ENCODE peak calls at places on chromosome 1, in seven cellular contexts. One of them, this sample, is unnamed.

GRCh38 chr1:206723500-206724472 is 39.1 kb downstream of the MAPKAPK2 start:
- DNase-seq in stimulated activated CD4-positive, alpha-beta T cell treated with anti-CD3 and anti-CD28 coated beads, TNF-alpha, amount 100 ng/mL, for 48 hours: no peak
- DNase-seq in aorta: peak; percentile 83
- DNase-seq in NB4: peak; percentile 68
- DNase-seq in tibial artery: peak; percentile 53
- DNase-seq in nephron progenitor cell: no peak
- DNase-seq in HL-60: peak; percentile 88
- DNase-seq in this sample: peak; percentile 86

GRCh38 chr1:37001697-37002096 is 32.6 kb downstream of the GRIK3 start:
- DNase-seq in NB4: no peak
- DNase-seq in nephron progenitor cell: no peak
- DNase-seq in HL-60: no peak
- DNase-seq in aorta: no peak
- DNase-seq in stimulated activated CD4-positive, alpha-beta T cell treated with anti-CD3 and anti-CD28 coated beads, TNF-alpha, amount 100 ng/mL, for 48 hours: no peak
- DNase-seq in tibial artery: no peak
- DNase-seq in this sample: no peak

GRCh38 chr1:228037401-228038386 is 30.9 kb downstream of the WNT3A start:
- DNase-seq in nephron progenitor cell: peak; percentile 54
- DNase-seq in aorta: peak; percentile 68
- DNase-seq in stimulated activated CD4-positive, alpha-beta T cell treated with anti-CD3 and anti-CD28 coated beads, TNF-alpha, amount 100 ng/mL, for 48 hours: peak; percentile 30
- DNase-seq in HL-60: no peak
- DNase-seq in NB4: no peak
- DNase-seq in tibial artery: no peak
- DNase-seq in this sample: no peak

GRCh38 chr1:94883688-94884087 is 43.2 kb downstream of the CNN3 start:
- DNase-seq in HL-60: no peak
- DNase-seq in NB4: no peak
- DNase-seq in stimulated activated CD4-positive, alpha-beta T cell treated with anti-CD3 and anti-CD28 coated beads, TNF-alpha, amount 100 ng/mL, for 48 hours: no peak
- DNase-seq in tibial artery: no peak
- DNase-seq in nephron progenitor cell: no peak
- DNase-seq in aorta: no peak
- DNase-seq in this sample: no peak

GRCh38 chr1:22841754-22842370 is 130.8 kb downstream of the LACTBL1 start:
- DNase-seq in stimulated activated CD4-positive, alpha-beta T cell treated with anti-CD3 and anti-CD28 coated beads, TNF-alpha, amount 100 ng/mL, for 48 hours: no peak
- DNase-seq in aorta: peak; percentile 86
- DNase-seq in tibial artery: no peak
- DNase-seq in NB4: no peak
- DNase-seq in HL-60: no peak
- DNase-seq in nephron progenitor cell: no peak
- DNase-seq in this sample: no peak

GRCh38 chr1:248622491-248623106 is 12.3 kb downstream of the OR2T11 start:
- DNase-seq in NB4: peak; percentile 75
- DNase-seq in nephron progenitor cell: no peak
- DNase-seq in stimulated activated CD4-positive, alpha-beta T cell treated with anti-CD3 and anti-CD28 coated beads, TNF-alpha, amount 100 ng/mL, for 48 hours: no peak
- DNase-seq in HL-60: peak; percentile 35
- DNase-seq in aorta: no peak
- DNase-seq in tibial artery: no peak
- DNase-seq in this sample: no peak

GRCh38 chr1:10793129-10793651 is 3.3 kb downstream of the CASZ1 start:
- DNase-seq in aorta: no peak
- DNase-seq in tibial artery: no peak
- DNase-seq in nephron progenitor cell: peak; percentile 27
- DNase-seq in stimulated activated CD4-positive, alpha-beta T cell treated with anti-CD3 and anti-CD28 coated beads, TNF-alpha, amount 100 ng/mL, for 48 hours: no peak
- DNase-seq in NB4: peak; percentile 74
- DNase-seq in HL-60: no peak
- DNase-seq in this sample: no peak

GRCh38 chr1:54609301-54609921 is 13.9 kb downstream of the FAM151A start:
- DNase-seq in stimulated activated CD4-positive, alpha-beta T cell treated with anti-CD3 and anti-CD28 coated beads, TNF-alpha, amount 100 ng/mL, for 48 hours: no peak
- DNase-seq in aorta: no peak
- DNase-seq in NB4: peak; percentile 22
- DNase-seq in HL-60: no peak
- DNase-seq in tibial artery: no peak
- DNase-seq in nephron progenitor cell: no peak
- DNase-seq in this sample: no peak

GRCh38 chr1:98316286-98316685 is 345.2 kb upstream of the SNX7 start:
- DNase-seq in HL-60: no peak
- DNase-seq in nephron progenitor cell: no peak
- DNase-seq in aorta: no peak
- DNase-seq in tibial artery: no peak
- DNase-seq in NB4: no peak
- DNase-seq in stimulated activated CD4-positive, alpha-beta T cell treated with anti-CD3 and anti-CD28 coated beads, TNF-alpha, amount 100 ng/mL, for 48 hours: no peak
- DNase-seq in this sample: no peak

GRCh38 chr1:239386453-239387303 is at the start of gene CHRM3:
- DNase-seq in stimulated activated CD4-positive, alpha-beta T cell treated with anti-CD3 and anti-CD28 coated beads, TNF-alpha, amount 100 ng/mL, for 48 hours: no peak
- DNase-seq in tibial artery: peak; percentile 20
- DNase-seq in NB4: no peak
- DNase-seq in nephron progenitor cell: peak; percentile 70
- DNase-seq in HL-60: no peak
- DNase-seq in aorta: peak; percentile 77
- DNase-seq in this sample: no peak

GRCh38 chr1:41698916-41699860 is 214.7 kb upstream of the EDN2 start:
- DNase-seq in HL-60: no peak
- DNase-seq in stimulated activated CD4-positive, alpha-beta T cell treated with anti-CD3 and anti-CD28 coated beads, TNF-alpha, amount 100 ng/mL, for 48 hours: no peak
- DNase-seq in tibial artery: no peak
- DNase-seq in aorta: no peak
- DNase-seq in NB4: no peak
- DNase-seq in nephron progenitor cell: no peak
- DNase-seq in this sample: no peak

GRCh38 chr1:55639526-55639925 is 424.4 kb upstream of the USP24 start:
- DNase-seq in stimulated activated CD4-positive, alpha-beta T cell treated with anti-CD3 and anti-CD28 coated beads, TNF-alpha, amount 100 ng/mL, for 48 hours: no peak
- DNase-seq in HL-60: no peak
- DNase-seq in nephron progenitor cell: no peak
- DNase-seq in NB4: no peak
- DNase-seq in aorta: no peak
- DNase-seq in tibial artery: no peak
- DNase-seq in this sample: no peak